ENCODE peak calls at places on chromosome 14, in five cellular contexts. O, K, S, W and D are unnamed samples.

GRCh38 chr14:70123796-70124195 is 65.0 kb downstream of the SLC8A3 start:
- DNase-seq in O (no peak), K (no peak), S (no peak), W (no peak), D (no peak)

GRCh38 chr14:69259531-69260245 is at the start of gene GALNT16:
- DNase-seq in O (peak), K (peak), S (no peak), W (peak), D (peak)

GRCh38 chr14:105389976-105390848 is 8.1 kb upstream of the TEX22 start:
- DNase-seq in O (no peak), K (no peak), S (no peak), W (no peak), D (no peak)

GRCh38 chr14:76810953-76811400 is 1.7 kb downstream of the ANGEL1 start:
- DNase-seq in O (peak), K (no peak), S (peak), W (peak), D (peak)

GRCh38 chr14:59850458-59850857 is 20.1 kb downstream of the RTN1 start:
- DNase-seq in O (no peak), K (no peak), S (no peak), W (no peak), D (no peak)

GRCh38 chr14:77868552-77869300 is 68.8 kb downstream of the ADCK1 start:
- DNase-seq in O (no peak), K (no peak), S (no peak), W (peak), D (no peak)

GRCh38 chr14:96634481-96634880 is 132.3 kb downstream of the PAPOLA start:
- DNase-seq in O (no peak), K (no peak), S (no peak), W (no peak), D (no peak)

GRCh38 chr14:62179367-62180018 is 417.3 kb downstream of the SNAPC1 start:
- DNase-seq in O (peak), K (peak), S (peak), W (peak), D (peak)

GRCh38 chr14:74697543-74697942 is 15.3 kb downstream of the AREL1 start:
- DNase-seq in O (peak), K (no peak), S (no peak), W (no peak), D (no peak)

GRCh38 chr14:95758331-95758730 is 44.4 kb upstream of the TCL1A start:
- DNase-seq in O (no peak), K (peak), S (no peak), W (no peak), D (no peak)

GRCh38 chr14:50590464-50590863 is 30.5 kb downstream of the ATL1 start:
- DNase-seq in O (no peak), K (no peak), S (no peak), W (no peak), D (peak)

GRCh38 chr14:82546401-82546800 is 1012.7 kb upstream of the SEL1L start:
- DNase-seq in O (no peak), K (no peak), S (no peak), W (no peak), D (no peak)